ENCODE peak calls at places on chromosomes 5 and 9, in six cellular contexts. L, P, X, H, N and O are unnamed samples. For H3K4me1, the result is how much of the 10 kb centered on the place peaks cover.

GRCh38 chr9:94554439-94555331 is at the start of gene PCAT7:
- DNase-seq in L (peak), P (peak), X (peak), H (no peak), N (peak), O (peak)

GRCh38 chr9:33620738-33621439 is 96.8 kb downstream of the ANKRD18B start:
- DNase-seq in L (no peak), P (no peak), X (no peak), H (no peak), N (peak), O (no peak)

GRCh38 chr5:169577966-169578365 is 5.6 kb upstream of the SPDL1 start:
- DNase-seq in L (no peak), P (peak), X (no peak), H (no peak), N (no peak), O (no peak)

GRCh38 chr9:8858250-8859161 is 1058.9 kb upstream of the DMAC1 start:
- DNase-seq in L (no peak), P (peak), X (no peak), H (no peak), N (peak), O (no peak)

GRCh38 chr9:34179528-34180138 is 790 bp downstream of the UBAP1 start:
- DNase-seq in L (no peak), P (no peak), X (no peak), H (no peak), N (no peak), O (no peak)

GRCh38 chr5:149917073-149917676 is 27.4 kb downstream of the PDE6A start:
- DNase-seq in L (no peak), P (no peak), X (no peak), H (no peak), N (no peak), O (no peak)

GRCh38 chr5:168193518-168194240 is 97.8 kb upstream of the WWC1 start:
- DNase-seq in L (no peak), P (no peak), X (no peak), H (no peak), N (no peak), O (no peak)

GRCh38 chr9:95512751-95513120 is 4.0 kb downstream of the PTCH1 start:
- DNase-seq in L (no peak), P (no peak), X (no peak), H (no peak), N (no peak), O (no peak)

GRCh38 chr9:13014484-13014883 is 239.7 kb downstream of the LURAP1L start:
- DNase-seq in L (no peak), P (no peak), X (no peak), H (no peak), N (no peak), O (no peak)

GRCh38 chr5:148996270-148996669 is 66.6 kb downstream of the SH3TC2 start:
- DNase-seq in L (no peak), P (no peak), X (no peak), H (no peak), N (no peak), O (no peak)

GRCh38 chr5:27015758-27016157 is 22.6 kb downstream of the CDH9 start:
- DNase-seq in L (no peak), P (no peak), X (no peak), H (no peak), N (no peak), O (no peak)

GRCh38 chr5:177291735-177292134 is 11.8 kb downstream of the RAB24 start:
- DNase-seq in L (no peak), P (no peak), X (no peak), H (no peak), N (no peak), O (no peak)

GRCh38 chr9:126151671-126152050 is 175.0 kb upstream of the MVB12B start:
- DNase-seq in L (no peak), P (no peak), X (no peak), H (peak), N (no peak), O (no peak)

GRCh38 chr5:76811214-76811613 is 7.6 kb upstream of the F2RL1 start:
- DNase-seq in L (no peak), P (no peak), X (no peak), H (no peak), N (no peak), O (no peak)

GRCh38 chr5:154196955-154197652 is 6.6 kb downstream of the GALNT10 start:
- DNase-seq in L (no peak), P (peak), X (no peak), H (no peak), N (peak), O (peak)

GRCh38 chr9:114259800-114260523 is 62.9 kb upstream of the ORM1 start:
- DNase-seq in L (no peak), P (no peak), X (no peak), H (no peak), N (no peak), O (peak)

GRCh38 chr9:127796899-127797370 is 5.7 kb upstream of the FPGS start:
- DNase-seq in L (no peak), P (no peak), X (no peak), H (no peak), N (no peak), O (no peak)

GRCh38 chr5:66248874-66249273 is 104.8 kb downstream of the SREK1 start:
- DNase-seq in L (no peak), P (no peak), X (no peak), H (no peak), N (no peak), O (no peak)

GRCh38 chr5:55638455-55638854 is 73.7 kb downstream of the SLC38A9 start:
- DNase-seq in L (no peak), P (no peak), X (no peak), H (no peak), N (no peak), O (no peak)

GRCh38 chr9:74724317-74724716 is 163.4 kb downstream of the TRPM6 start:
- DNase-seq in L (no peak), P (no peak), X (no peak), H (no peak), N (no peak), O (no peak)

GRCh38 chr5:73768-74502 is 18.0 kb upstream of the PLEKHG4B start:
- DNase-seq in L (no peak), P (no peak), X (no peak), H (no peak), N (no peak), O (no peak)

GRCh38 chr5:18553269-18553668 is 919.0 kb downstream of the TAF11L14 start:
- DNase-seq in L (no peak), P (no peak), X (no peak), H (no peak), N (peak), O (no peak)

GRCh38 chr5:172550096-172550765 is 90.8 kb upstream of the NEURL1B start:
- DNase-seq in L (no peak), P (no peak), X (no peak), H (no peak), N (no peak), O (peak)

GRCh38 chr5:177992466-177992865 is 3.6 kb downstream of the PROP1 start:
- DNase-seq in L (no peak), P (no peak), X (no peak), H (no peak), N (no peak), O (no peak)

DNA sequence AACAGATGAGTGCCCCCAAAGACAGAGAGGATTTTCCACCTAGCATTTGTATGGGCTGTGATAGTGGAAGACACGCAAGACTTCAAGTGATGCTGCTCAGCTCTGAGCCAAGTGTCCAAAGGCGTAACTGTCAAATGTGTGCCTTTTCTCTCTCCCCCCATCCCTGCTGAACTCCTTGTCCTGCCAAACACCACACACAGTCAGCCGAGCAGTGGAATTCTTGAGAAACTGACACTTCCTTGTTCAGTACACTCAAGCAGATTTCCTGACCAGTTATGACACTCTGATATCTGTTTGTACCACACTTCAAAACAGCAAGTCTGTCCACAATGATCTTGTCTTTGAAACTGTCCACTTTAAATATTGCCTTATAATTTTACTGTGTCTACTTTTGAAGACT is 166.4 kb downstream of the PIK3R1 start:
- DNase-seq in L (no peak), P (no peak), X (no peak), H (peak), N (no peak), O (no peak)
- H3K4me1 ChIP-seq in L (under half), P (under half), X (under half), H (half or more), N (under half), O (under half)

DNA sequence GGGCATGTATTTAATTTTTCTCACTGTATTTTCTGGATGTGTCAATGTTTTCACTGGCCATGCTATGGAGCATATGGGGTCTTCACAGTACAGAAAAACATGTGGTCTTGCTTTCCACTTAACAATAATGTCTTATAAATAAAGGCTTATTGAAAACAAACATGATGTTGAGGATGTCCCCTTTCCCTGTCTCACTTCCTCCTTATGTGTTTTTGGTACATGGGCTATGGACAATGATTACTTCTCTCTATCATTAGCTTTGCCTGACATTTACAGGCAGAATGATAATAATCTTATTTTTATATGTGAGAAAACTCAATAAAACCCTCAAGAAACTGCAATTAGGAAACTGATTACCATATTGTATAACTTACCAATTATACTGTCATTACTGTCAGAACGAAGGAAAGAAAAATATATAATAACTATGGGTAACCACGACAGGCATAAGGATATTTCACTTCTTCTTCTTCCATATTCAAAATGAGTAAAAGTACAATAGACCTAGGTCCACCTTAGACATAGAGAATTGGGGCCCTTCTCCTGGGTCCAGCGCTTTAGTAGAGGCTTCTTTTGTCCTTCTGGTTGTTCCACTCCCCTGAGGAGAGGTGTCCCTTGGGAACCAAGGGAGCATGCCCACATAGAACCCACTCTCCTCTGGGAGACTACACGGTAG is 375.0 kb downstream of the MAN2A1 start:
- DNase-seq in L (no peak), P (no peak), X (no peak), H (no peak), N (no peak), O (no peak)
- H3K4me1 ChIP-seq in L (under half), P (under half), X (under half), H (under half), N (under half), O (under half)

DNA sequence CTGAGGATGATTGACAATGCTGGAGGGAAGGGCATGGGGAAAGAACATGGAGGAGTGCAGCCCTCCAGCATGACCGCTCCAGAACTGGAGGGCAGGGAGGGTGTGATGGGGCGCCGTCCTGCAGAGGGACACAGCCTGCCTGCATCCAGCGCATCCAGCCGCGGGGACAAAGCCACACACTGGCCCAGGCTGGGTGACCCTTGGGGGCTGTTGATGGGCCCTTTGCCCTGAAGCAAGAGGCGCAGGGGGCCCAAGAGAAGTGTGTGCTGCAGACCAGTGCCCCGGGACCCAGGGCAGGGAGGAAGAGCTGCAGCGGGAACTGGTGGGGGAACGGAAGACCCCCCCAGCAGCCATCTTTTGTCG is 169.8 kb upstream of the PPP1R26 start:
- DNase-seq in L (no peak), P (no peak), X (no peak), H (no peak), N (no peak), O (no peak)
- H3K4me1 ChIP-seq in L (under half), P (under half), X (under half), H (under half), N (under half), O (under half)

GRCh38 chr5:65194871-65195270 is 286.8 kb downstream of the ADAMTS6 start:
- DNase-seq in L (no peak), P (no peak), X (no peak), H (no peak), N (no peak), O (no peak)

GRCh38 chr5:65186646-65187227 is 295.0 kb downstream of the ADAMTS6 start:
- DNase-seq in L (no peak), P (no peak), X (no peak), H (no peak), N (no peak), O (no peak)

GRCh38 chr5:65191554-65192126 is 290.1 kb downstream of the ADAMTS6 start:
- DNase-seq in L (no peak), P (no peak), X (no peak), H (no peak), N (no peak), O (no peak)

GRCh38 chr5:65192326-65192725 is 289.4 kb downstream of the ADAMTS6 start:
- DNase-seq in L (no peak), P (no peak), X (no peak), H (no peak), N (no peak), O (no peak)

DNA sequence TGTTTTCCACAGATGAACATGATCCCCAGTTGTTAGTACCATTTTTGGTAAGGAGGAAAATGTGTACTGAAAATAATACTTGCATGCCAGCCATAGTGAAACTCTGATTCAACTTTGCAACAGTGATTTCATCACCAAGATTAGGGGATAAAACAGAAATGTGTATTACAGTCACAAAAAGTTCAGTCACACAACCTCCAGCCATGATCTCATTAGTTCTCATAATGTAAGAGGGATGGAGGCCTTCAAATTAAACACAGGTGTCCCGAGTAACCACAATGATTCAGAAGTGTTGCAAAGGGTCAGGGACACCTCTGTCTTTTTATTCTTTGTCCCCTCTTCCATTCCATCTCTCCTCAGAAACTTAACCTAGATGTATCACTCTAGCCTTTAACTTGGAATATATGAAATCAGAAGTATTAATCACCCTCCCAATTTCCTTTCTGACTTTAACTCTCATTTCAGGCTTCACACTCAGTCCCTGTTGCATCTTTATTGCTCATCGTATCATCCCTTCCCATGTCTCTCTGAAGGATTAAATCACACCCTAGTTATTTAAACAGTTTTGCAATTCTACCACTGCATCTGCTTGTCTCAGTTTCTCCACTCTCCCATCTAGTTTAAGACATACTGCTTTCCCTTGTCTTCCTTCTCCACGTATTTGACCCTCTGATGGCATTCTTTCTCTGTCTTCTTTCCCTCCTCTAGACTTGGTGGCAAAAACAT is 291.2 kb downstream of the ADAMTS6 start:
- DNase-seq in L (no peak), P (no peak), X (no peak), H (no peak), N (no peak), O (no peak)
- H3K4me1 ChIP-seq in L (under half), P (under half), X (under half), H (under half), N (under half), O (under half)

DNA sequence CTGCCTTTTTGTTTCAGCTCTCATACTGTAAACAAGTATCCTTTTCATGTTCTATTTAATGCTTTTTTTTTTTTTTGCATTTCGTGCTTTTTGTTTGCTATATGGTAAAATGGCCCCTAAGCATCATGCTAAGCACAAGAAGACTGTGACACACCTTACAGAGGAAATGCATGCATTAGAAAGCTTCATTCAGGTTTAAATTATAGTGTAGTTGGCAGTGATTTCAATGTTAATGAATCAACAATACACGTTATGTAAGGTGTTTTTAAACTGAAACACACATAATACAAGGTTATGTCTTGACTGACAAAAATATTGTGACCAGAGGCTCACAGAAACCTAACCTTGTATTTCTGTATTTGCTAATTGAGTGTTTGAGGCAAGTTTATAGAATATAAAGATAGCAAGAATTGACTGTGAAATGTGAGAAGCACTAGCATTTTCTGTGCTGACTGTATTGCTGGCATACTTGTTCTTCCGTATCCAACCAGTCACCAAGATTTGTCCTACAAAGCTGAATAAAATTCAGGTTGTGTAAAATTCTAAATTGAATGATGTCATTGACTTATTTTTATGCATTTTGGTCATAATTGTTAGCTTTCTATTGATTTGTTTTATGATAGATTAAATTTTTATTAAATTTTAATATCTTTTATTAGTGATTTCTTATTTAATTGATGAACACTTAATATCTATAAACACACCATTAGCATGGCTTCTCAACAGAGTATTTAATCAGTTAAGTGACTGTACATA is 4.1 kb downstream of the CFAP95 start:
- DNase-seq in L (no peak), P (no peak), X (no peak), H (no peak), N (no peak), O (no peak)
- H3K4me1 ChIP-seq in L (under half), P (half or more), X (under half), H (under half), N (under half), O (under half)

GRCh38 chr5:10633271-10634049 is 69.6 kb downstream of the ANKRD33B start:
- DNase-seq in L (no peak), P (no peak), X (no peak), H (no peak), N (no peak), O (no peak)
- H3K4me1 ChIP-seq in L (under half), P (under half), X (under half), H (under half), N (under half), O (under half)

GRCh38 chr5:127027539-127027938 is 2.8 kb downstream of the MARCHF3 start:
- DNase-seq in L (no peak), P (no peak), X (no peak), H (no peak), N (no peak), O (no peak)
- H3K4me1 ChIP-seq in L (under half), P (under half), X (under half), H (under half), N (under half), O (under half)

DNA sequence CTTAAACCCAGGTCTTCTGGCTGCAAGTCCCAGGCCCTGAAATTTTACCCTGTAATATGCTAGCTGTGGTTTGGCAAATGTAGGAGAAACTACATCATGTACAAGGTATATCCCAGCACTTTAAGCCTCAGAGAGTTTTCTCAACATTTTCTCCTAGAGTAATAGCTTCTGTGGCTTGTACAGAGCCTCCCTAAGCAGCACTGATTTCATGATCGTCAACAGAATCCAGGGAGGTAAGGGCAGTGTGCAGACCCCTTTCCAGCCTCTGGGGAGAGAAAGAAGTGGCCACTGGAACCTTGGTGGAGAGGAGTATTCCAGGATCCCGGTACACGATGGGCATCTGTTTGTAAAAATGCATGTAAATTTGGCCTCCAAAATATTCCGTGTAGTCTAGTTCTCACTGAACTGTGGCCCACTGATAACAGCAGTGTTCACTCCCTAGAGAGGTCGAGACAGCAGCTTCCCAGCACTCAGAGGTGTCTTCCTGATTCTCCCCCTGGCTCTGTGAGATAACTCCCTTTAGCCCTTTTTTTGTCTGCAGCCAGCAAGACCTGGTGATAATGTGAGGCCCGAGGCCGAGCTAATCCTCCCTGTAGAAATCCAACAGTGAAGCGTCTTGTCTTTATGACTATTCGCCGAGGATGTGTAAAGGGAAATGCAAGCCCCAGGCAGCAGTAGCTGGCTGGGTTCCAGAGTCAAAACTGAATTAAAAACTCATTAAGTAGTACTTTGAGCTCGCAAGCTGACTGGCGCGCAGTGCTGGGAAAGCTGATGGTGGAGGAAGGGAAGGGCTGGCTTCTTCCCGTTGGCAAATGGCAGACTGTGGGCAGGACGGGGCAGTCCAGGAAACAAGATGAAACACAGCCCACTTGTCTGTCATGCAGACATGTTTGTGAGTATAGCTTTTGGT is 59.0 kb downstream of the MAP1B start:
- DNase-seq in L (peak), P (peak), X (no peak), H (no peak), N (peak), O (peak)
- H3K4me1 ChIP-seq in L (under half), P (half or more), X (under half), H (half or more), N (under half), O (under half)